ENCODE peak calls at places on chromosomes 13 and 19, in seven cellular contexts. W is GM23338, G is esophagus muscularis mucosa, S is H1, O is transverse colon, U is GM12892, J is K562. N is an unnamed sample.

GRCh38 chr13:78657699-78658629 is 991 bp downstream of the OBI1 start:
- DNase-seq in W (peak), G (no peak), S (no peak), O (no peak), U (no peak), J (no peak), N (no peak)

GRCh38 chr19:45153339-45154063 is 7.3 kb downstream of the NKPD1 start:
- DNase-seq in W (peak), G (no peak), S (peak), O (peak), U (peak), J (peak), N (no peak)

GRCh38 chr13:47081850-47082249 is 185.0 kb upstream of the HTR2A start:
- DNase-seq in W (no peak), G (no peak), S (no peak), O (no peak), U (no peak), J (no peak), N (no peak)

GRCh38 chr13:68304287-68304893 is 1074.3 kb upstream of the PCDH9 start:
- DNase-seq in W (peak), G (no peak), S (no peak), O (no peak), U (no peak), J (peak), N (no peak)

GRCh38 chr13:34344761-34345600 is 527.0 kb downstream of the RFC3 start:
- DNase-seq in W (no peak), G (no peak), S (no peak), O (no peak), U (no peak), J (no peak), N (no peak)

GRCh38 chr19:10222201-10222890 is 8.8 kb downstream of the S1PR2 start:
- DNase-seq in W (no peak), G (no peak), S (no peak), O (no peak), U (no peak), J (no peak), N (no peak)

GRCh38 chr13:25187596-25187995 is 15.5 kb upstream of the AMER2 start:
- DNase-seq in W (no peak), G (no peak), S (no peak), O (no peak), U (no peak), J (no peak), N (no peak)

GRCh38 chr19:8413593-8413923 is 453 bp downstream of the MARCHF2 start:
- DNase-seq in W (no peak), G (no peak), S (no peak), O (no peak), U (no peak), J (no peak), N (no peak)

DNA sequence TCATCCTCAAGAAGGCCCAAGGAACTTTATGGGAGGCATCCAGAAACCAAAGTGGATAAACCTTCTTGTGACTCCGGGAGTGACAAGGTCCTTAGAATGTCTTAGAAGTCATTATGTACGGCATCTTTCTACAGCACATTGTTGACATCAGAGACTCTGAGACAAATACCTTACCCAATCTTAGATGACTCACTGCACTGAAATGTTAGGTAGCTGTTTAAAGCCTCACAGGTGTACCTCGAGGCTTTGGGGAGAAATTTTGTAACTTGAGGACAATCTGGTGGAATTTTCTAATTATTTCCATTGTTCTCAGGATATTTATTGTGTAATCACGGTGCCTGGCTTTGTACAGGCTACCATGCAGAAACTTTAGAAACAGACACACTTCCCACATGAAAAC is 14.8 kb upstream of the LGALS13 start:
- DNase-seq in W (no peak), G (no peak), S (no peak), O (no peak), U (no peak), J (no peak), N (no peak)
- TF ChIP-seq POLR2AphosphoS5 in W (no peak), G (no peak), S (no peak), O (no peak), U (no peak), J (no peak), N (no peak)

DNA sequence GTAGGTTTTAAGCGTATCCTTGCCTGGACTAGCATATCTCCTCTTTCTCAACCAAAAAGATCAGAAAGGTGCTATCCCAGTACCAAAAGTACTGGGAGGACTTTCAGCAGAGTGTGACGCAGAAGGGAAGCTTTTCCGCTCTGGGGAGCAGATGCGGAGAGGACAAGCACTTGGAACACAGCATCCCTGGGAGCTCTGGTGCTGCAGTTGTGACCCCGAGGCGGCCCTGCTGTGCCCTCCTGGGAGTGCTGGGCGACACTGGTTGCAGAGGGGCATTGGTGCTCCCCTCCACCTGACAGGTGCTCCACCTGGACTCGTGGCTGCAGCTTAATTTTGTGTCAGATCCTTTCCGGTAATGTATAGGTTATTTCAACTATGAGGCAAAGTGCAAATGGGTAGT is 3.4 kb downstream of the NAXD start:
- DNase-seq in W (no peak), G (no peak), S (no peak), O (no peak), U (no peak), J (no peak), N (no peak)
- TF ChIP-seq POLR2AphosphoS5 in W (no peak), G (peak), S (no peak), O (no peak), U (no peak), J (no peak), N (no peak)

DNA sequence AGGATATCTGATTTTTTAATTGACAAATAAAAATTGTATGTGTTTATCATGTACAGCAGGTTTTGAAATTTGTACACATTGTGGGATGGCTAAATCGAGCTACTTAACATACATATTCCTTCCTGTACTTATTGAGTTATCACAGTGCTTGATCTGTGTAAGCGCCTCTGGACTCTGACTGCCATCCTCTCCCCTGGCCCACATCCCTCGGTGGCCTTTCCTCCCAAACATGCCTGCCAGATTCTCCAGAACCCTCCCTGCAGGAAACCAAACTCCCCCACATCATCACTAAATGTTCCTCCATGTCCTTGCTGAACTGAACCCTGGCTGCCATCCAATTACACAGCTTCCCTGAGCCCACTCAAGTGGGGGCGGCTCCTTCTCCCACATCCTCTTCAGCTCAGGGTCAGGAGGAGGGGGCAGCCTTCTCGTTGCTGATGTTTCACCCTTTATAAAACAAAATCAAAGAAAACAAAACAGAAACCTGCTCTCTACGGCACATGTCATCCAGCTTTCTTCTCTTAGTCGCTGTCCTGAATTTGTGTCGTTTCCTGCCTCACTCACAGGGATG is 97.2 kb upstream of the SPATA13 start:
- DNase-seq in W (no peak), G (no peak), S (no peak), O (no peak), U (no peak), J (no peak), N (no peak)
- TF ChIP-seq POLR2AphosphoS5 in W (no peak), G (no peak), S (no peak), O (no peak), U (no peak), J (no peak), N (no peak)

DNA sequence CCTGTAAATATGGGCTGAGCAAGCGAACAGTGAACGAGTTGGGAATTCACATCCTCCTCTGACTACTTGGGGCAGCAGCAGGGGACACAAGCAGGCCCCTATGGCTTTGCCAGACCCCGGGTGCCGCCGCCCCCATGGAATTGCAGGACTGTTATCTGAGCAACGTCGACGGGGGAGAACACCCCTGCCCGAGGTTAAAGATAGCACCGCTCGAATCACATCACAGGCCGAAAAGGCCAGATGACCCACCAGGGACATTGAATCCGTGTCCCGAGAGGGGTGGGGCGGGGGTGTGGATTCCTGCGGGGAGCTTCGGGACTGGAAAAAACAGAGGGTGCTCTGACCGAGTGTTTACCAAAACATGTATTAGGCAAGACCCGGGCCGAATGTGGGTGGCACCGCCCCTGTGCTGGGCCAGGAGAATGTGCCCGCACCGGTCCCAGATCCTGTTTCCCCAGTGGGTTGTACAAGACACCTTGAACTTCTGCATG is 9.1 kb downstream of the FEM1A start:
- DNase-seq in W (no peak), G (no peak), S (no peak), O (no peak), U (no peak), J (no peak), N (no peak)
- TF ChIP-seq POLR2AphosphoS5 in W (no peak), G (no peak), S (no peak), O (no peak), U (no peak), J (no peak), N (no peak)

GRCh38 chr13:104196611-104197010 is 1130.4 kb upstream of the SLC10A2 start:
- DNase-seq in W (no peak), G (no peak), S (no peak), O (no peak), U (no peak), J (no peak), N (no peak)
- TF ChIP-seq POLR2AphosphoS5 in W (no peak), G (no peak), S (no peak), O (no peak), U (no peak), J (no peak), N (no peak)

DNA sequence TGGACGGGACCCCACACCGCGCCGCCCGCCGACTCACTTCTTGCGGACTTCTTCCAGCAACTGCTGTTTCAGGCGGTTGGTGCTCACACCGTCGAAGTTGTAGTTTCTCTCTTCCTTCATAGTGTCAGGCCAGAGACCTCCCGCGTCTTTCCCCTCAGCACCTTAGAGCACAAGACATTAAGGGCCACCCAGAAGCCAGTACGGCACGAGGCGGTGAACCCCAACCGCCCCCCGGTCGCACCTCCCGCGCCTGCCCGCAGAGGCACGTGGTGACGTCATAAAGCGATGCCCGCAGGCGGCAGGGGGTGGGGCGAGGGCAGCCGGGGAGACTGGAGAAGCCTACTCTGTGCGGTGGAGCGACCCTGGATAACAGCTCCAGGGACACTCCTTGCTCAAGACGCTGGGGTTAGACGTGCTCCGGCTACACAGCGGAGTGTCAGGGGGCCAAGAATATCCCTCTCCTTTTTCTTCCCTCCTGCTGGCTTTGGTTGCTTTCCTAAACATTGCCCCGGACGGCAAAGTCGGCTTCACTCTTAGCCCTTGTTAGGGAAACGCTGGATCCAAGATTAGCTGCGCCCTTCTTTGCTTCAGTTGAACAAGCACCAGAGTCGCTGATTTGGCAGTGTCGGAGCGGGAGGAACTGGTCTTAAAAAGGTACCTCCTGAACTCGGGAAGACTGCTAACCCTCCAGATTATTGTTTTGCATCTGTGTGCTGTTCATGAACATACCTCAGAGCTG is at the start of gene CCDC169:
- DNase-seq in W (peak), G (no peak), S (peak), O (peak), U (peak), J (peak), N (no peak)
- TF ChIP-seq POLR2AphosphoS5 in W (peak), G (peak), S (peak), O (peak), U (no peak), J (peak), N (no peak)

N was measured in GM12878.